ENCODE peak calls at places on chromosomes 13 and 19, in nine cellular contexts. L, Y, W, V, M, F, J, I and S are unnamed samples.

GRCh38 chr13:44075113-44075512 is 195.4 kb downstream of the LACC1 start:
- DNase-seq in W (no peak), I (no peak), M (no peak), J (no peak), Y (no peak), F (no peak), V (no peak), L (no peak), S (no peak)

GRCh38 chr19:35154535-35155406 is at the start of gene FXYD5:
- DNase-seq in W (no peak), V (peak; percentile 47), F (no peak), L (peak; percentile 29), Y (peak; percentile 87), M (peak; percentile 78), I (peak; percentile 72), J (peak; percentile 72), S (peak; percentile 26)

GRCh38 chr19:40445945-40446784 is 2.0 kb upstream of the SERTAD3 start:
- DNase-seq in M (peak; percentile 61), Y (peak; percentile 52), L (no peak), V (no peak), J (no peak), W (no peak), F (no peak), I (no peak), S (no peak)

GRCh38 chr19:3285647-3286176 is 61.3 kb downstream of the CELF5 start:
- DNase-seq in W (no peak), V (no peak), I (no peak), J (no peak), Y (peak; percentile 69), L (no peak), M (no peak), F (no peak), S (no peak)

GRCh38 chr19:23346696-23347095 is 48.6 kb downstream of the ZNF91 start:
- DNase-seq in I (no peak), J (no peak), Y (no peak), F (no peak), M (no peak), V (no peak), L (no peak), W (no peak), S (no peak)

GRCh38 chr19:45087531-45087930 is 5.4 kb upstream of the PPP1R37 start:
- DNase-seq in L (no peak), Y (no peak), V (no peak), W (no peak), J (no peak), M (no peak), F (no peak), I (no peak), S (no peak)

GRCh38 chr19:52492991-52493470 is 34.4 kb upstream of the ZNF808 start:
- DNase-seq in V (no peak), L (no peak), I (no peak), J (no peak), F (no peak), M (no peak), W (no peak), Y (peak; percentile 10), S (no peak)

GRCh38 chr19:30449673-30450072 is 77.5 kb downstream of the ZNF536 start:
- DNase-seq in Y (no peak), F (no peak), V (no peak), M (no peak), J (no peak), L (no peak), I (no peak), W (no peak), S (no peak)

GRCh38 chr13:73141292-73141771 is 82.5 kb downstream of the KLF5 start:
- DNase-seq in M (no peak), I (peak; percentile 50), V (no peak), W (no peak), F (no peak), Y (no peak), L (no peak), J (no peak), S (no peak)

GRCh38 chr13:31038834-31039552 is 106.5 kb downstream of the TEX26 start:
- DNase-seq in F (no peak), W (no peak), I (no peak), J (no peak), V (peak; percentile 58), Y (no peak), M (no peak), L (no peak), S (no peak)

GRCh38 chr19:46366620-46367277 is 19.9 kb downstream of the PPP5C start:
- DNase-seq in I (no peak), L (no peak), V (no peak), F (no peak), W (no peak), M (no peak), Y (no peak), J (no peak), S (no peak)

GRCh38 chr13:49400755-49401659 is 42.9 kb downstream of the CAB39L start:
- DNase-seq in F (no peak), Y (peak; percentile 49), M (peak; percentile 10), J (no peak), L (peak; percentile 10), I (peak; percentile 72), V (peak; percentile 3), W (no peak), S (peak; percentile 16)

GRCh38 chr19:40323705-40324104 is 24.5 kb downstream of the C19orf47 start:
- DNase-seq in V (no peak), M (no peak), W (no peak), F (no peak), J (no peak), I (no peak), L (no peak), Y (no peak), S (no peak)

GRCh38 chr13:95056266-95056665 is 245.0 kb downstream of the ABCC4 start:
- DNase-seq in Y (no peak), F (no peak), M (no peak), I (no peak), L (no peak), V (no peak), J (no peak), W (no peak), S (no peak)

GRCh38 chr19:42286349-42287016 is 15.4 kb upstream of the PRR19 start:
- DNase-seq in J (no peak), I (peak; percentile 63), L (no peak), Y (no peak), V (no peak), F (no peak), M (no peak), W (no peak), S (no peak)

GRCh38 chr19:54189020-54189667 is at the start of gene MBOAT7:
- DNase-seq in Y (no peak), F (peak; percentile 34), M (no peak), J (no peak), W (no peak), I (no peak), V (no peak), L (no peak), S (no peak)

GRCh38 chr19:55248166-55248675 is 10.6 kb downstream of the PPP6R1 start:
- DNase-seq in W (no peak), J (no peak), L (no peak), V (no peak), I (no peak), F (no peak), Y (no peak), M (no peak), S (no peak)

GRCh38 chr13:40306817-40307216 is 359.6 kb downstream of the FOXO1 start:
- DNase-seq in F (no peak), J (no peak), M (no peak), V (no peak), I (no peak), Y (no peak), L (no peak), W (no peak), S (no peak)

GRCh38 chr19:50147462-50148423 is 15.3 kb downstream of the IZUMO2 start:
- DNase-seq in V (peak; percentile 82), W (peak; percentile 65), F (peak; percentile 89), L (peak; percentile 69), Y (peak; percentile 83), M (peak; percentile 88), I (peak; percentile 55), J (peak; percentile 66), S (peak; percentile 86)

GRCh38 chr19:13935765-13936486 is 2.3 kb downstream of the PODNL1 start:
- DNase-seq in F (no peak), V (no peak), I (no peak), M (no peak), L (no peak), Y (no peak), J (no peak), W (no peak), S (no peak)

GRCh38 chr13:44692173-44692713 is 116.1 kb upstream of the TSC22D1 start:
- DNase-seq in F (no peak), L (no peak), M (no peak), Y (no peak), J (no peak), W (no peak), V (peak; percentile 20), I (no peak), S (no peak)

GRCh38 chr13:39452834-39453233 is 150.2 kb downstream of the LHFPL6 start:
- DNase-seq in J (no peak), I (no peak), L (no peak), F (no peak), M (no peak), Y (no peak), W (no peak), V (no peak), S (no peak)

GRCh38 chr19:54462713-54463530 is 656 bp downstream of the LENG9 start:
- DNase-seq in L (no peak), F (peak; percentile 55), V (peak; percentile 52), I (peak; percentile 69), Y (peak; percentile 63), M (peak; percentile 83), W (peak; percentile 64), J (peak; percentile 29), S (peak; percentile 45)